ENCODE peak calls at places on chromosomes 4 and X, in eight cellular contexts. E is frontal cortex; M is NCI-H460; D is activated CD4-positive, CD25-positive, alpha-beta regulatory T cell treated with anti-CD3 and anti-CD28 coated beads, Interleukin-2, amount 50 U/mL, for 72 hours; C is CD4-positive, alpha-beta T cell; K is iris pigment epithelial cell; L is stimulated activated CD4-positive, alpha-beta T cell treated with anti-CD3 and anti-CD28 coated beads, TNF-alpha, amount 100 ng/mL, for 1 hour; N is EL. R is an unnamed sample.

GRCh38 chrX:758917-759316 is 128.3 kb downstream of the SHOX start:
- DNase-seq in K (no peak), C (no peak), D (no peak), N (no peak), E (no peak), L (no peak), M (no peak), R (peak; percentile 18)

GRCh38 chr4:109408711-109409110 is 24.9 kb upstream of the SEC24B start:
- DNase-seq in E (no peak), K (no peak), N (peak; percentile 75), C (no peak), M (no peak), D (no peak), L (no peak), R (no peak)

GRCh38 chr4:152290522-152290921 is 245.4 kb downstream of the FBXW7 start:
- DNase-seq in L (no peak), M (no peak), E (no peak), C (no peak), K (no peak), D (no peak), N (no peak), R (no peak)

GRCh38 chrX:17692709-17693346 is 44.5 kb upstream of the SCML1 start:
- DNase-seq in D (no peak), C (no peak), K (peak; percentile 29), N (peak; percentile 75), M (no peak), E (no peak), L (no peak), R (no peak)

GRCh38 chr4:128565565-128566186 is 243.8 kb upstream of the JADE1 start:
- DNase-seq in E (no peak), K (peak; percentile 35), N (peak; percentile 45), L (no peak), D (no peak), C (no peak), M (peak; percentile 59), R (peak; percentile 69)

GRCh38 chr4:11954093-11954492 is 525.4 kb upstream of the HS3ST1 start:
- DNase-seq in N (no peak), M (no peak), D (no peak), K (peak; percentile 14), E (no peak), L (no peak), C (no peak), R (no peak)

GRCh38 chrX:37844622-37845021 is 2.7 kb downstream of the DYNLT3 start:
- DNase-seq in C (no peak), N (no peak), K (no peak), L (no peak), D (no peak), E (no peak), M (no peak), R (no peak)

GRCh38 chr4:98352403-98352802 is 91.2 kb downstream of the RAP1GDS1 start:
- DNase-seq in D (no peak), M (no peak), L (no peak), C (no peak), K (no peak), N (no peak), E (no peak), R (no peak)

GRCh38 chr4:138037716-138038115 is 204.4 kb downstream of the SLC7A11 start:
- DNase-seq in M (no peak), N (peak; percentile 42), C (no peak), L (no peak), K (peak; percentile 73), D (no peak), E (no peak), R (no peak)

GRCh38 chrX:40155617-40156471 is 58.1 kb upstream of the BCOR start:
- DNase-seq in D (no peak), N (no peak), C (no peak), K (no peak), M (no peak), E (no peak), L (no peak), R (no peak)

GRCh38 chr4:47863486-47863885 is 25.6 kb upstream of the CORIN start:
- DNase-seq in L (no peak), M (no peak), K (peak; percentile 39), D (no peak), N (peak; percentile 41), C (no peak), E (no peak), R (no peak)

R was measured in upper lobe of right lung.